ENCODE peak calls at places on chromosomes 16 and 17, in nine cellular contexts. J is activated CD8-positive, alpha-beta T cell treated with anti-CD3 and anti-CD28 coated beads, Interleukin-2, amount 10 ng/mL, durations not matched to agents 7 days and 5 days; M is Ammon's horn; F is activated CD4-positive, alpha-beta T cell treated with anti-CD3 and anti-CD28 coated beads, Interleukin-2, amount 10 ng/mL, durations not matched to agents 7 days and 5 days; C is fibroblast of gingiva; I is activated naive CD4-positive, alpha-beta T cell treated with anti-CD3 and anti-CD28 coated beads for 36 hours; U is hepatic stellate cell; T is lung; H is OCI-M1. V is an unnamed sample.

GRCh38 chr16:275786-276232 is at the start of gene RGS11:
- DNase-seq in U (no peak), C (no peak), J (no peak), F (no peak), T (no peak), I (no peak), H (no peak), M (no peak), V (no peak)

GRCh38 chr16:74608944-74609343 is 2.0 kb upstream of the GLG1 start:
- DNase-seq in J (peak; percentile 56), H (peak; percentile 35), M (no peak), F (peak; percentile 63), C (no peak), T (no peak), I (no peak), U (no peak), V (no peak)

GRCh38 chr16:29696881-29697331 is 17.9 kb downstream of the QPRT start:
- DNase-seq in M (no peak), T (no peak), J (no peak), F (no peak), C (no peak), I (no peak), U (no peak), H (no peak), V (no peak)

GRCh38 chr16:58031016-58031800 is 5.7 kb downstream of the MMP15 start:
- DNase-seq in U (no peak), I (no peak), T (peak; percentile 40), H (no peak), F (no peak), C (no peak), J (no peak), M (no peak), V (no peak)

GRCh38 chr17:50882851-50883250 is 16.7 kb upstream of the TOB1 start:
- DNase-seq in F (no peak), J (no peak), U (peak; percentile 74), T (no peak), C (no peak), I (no peak), H (no peak), M (no peak), V (no peak)

GRCh38 chr17:75084039-75084660 is 3.6 kb upstream of the SLC16A5 start:
- DNase-seq in M (no peak), F (peak; percentile 45), J (peak; percentile 37), T (no peak), H (peak; percentile 14), U (no peak), I (peak; percentile 36), C (no peak), V (peak; percentile 38)

GRCh38 chr17:65172511-65173136 is 35.5 kb downstream of the RGS9 start:
- DNase-seq in C (no peak), I (no peak), H (no peak), T (no peak), F (no peak), M (no peak), U (no peak), J (no peak), V (no peak)

GRCh38 chr17:11264183-11264871 is 23.3 kb downstream of the SHISA6 start:
- DNase-seq in J (no peak), T (no peak), C (no peak), H (peak; percentile 25), M (no peak), I (no peak), F (no peak), U (no peak), V (peak; percentile 6)

V was measured in DMS53.